ENCODE peak calls at places on chromosomes 11 and 22, in five cellular contexts. Y, J, B, V and Q are unnamed samples.

GRCh38 chr11:128328955-128329551 is 258.3 kb downstream of the ETS1 start:
- DNase-seq in Y (no peak), J (no peak), B (no peak), V (no peak), Q (no peak)

GRCh38 chr11:131077340-131077739 is 161.1 kb upstream of the SNX19 start:
- DNase-seq in Y (no peak), J (no peak), B (no peak), V (no peak), Q (no peak)

GRCh38 chr22:46546466-46547178 is 9.2 kb upstream of the CELSR1 start:
- DNase-seq in Y (peak), J (no peak), B (no peak), V (no peak), Q (no peak)

GRCh38 chr11:39374963-39375698 is 2084.3 kb downstream of the LRRC4C start:
- DNase-seq in Y (no peak), J (no peak), B (peak), V (no peak), Q (peak)

GRCh38 chr22:18065256-18065655 is 12.5 kb upstream of the PEX26 start:
- DNase-seq in Y (no peak), J (no peak), B (no peak), V (no peak), Q (peak)

GRCh38 chr11:118373263-118373662 is 13.9 kb downstream of the UBE4A start:
- DNase-seq in Y (no peak), J (no peak), B (no peak), V (no peak), Q (no peak)

GRCh38 chr11:117345039-117345438 is 17.4 kb downstream of the CEP164 start:
- DNase-seq in Y (no peak), J (no peak), B (no peak), V (no peak), Q (no peak)

GRCh38 chr11:102794382-102794781 is 3.6 kb downstream of the MMP1 start:
- DNase-seq in Y (no peak), J (no peak), B (peak), V (no peak), Q (peak)

GRCh38 chr11:67490727-67491065 is 7.9 kb downstream of the AIP start:
- DNase-seq in Y (no peak), J (no peak), B (no peak), V (no peak), Q (no peak)

GRCh38 chr11:67271548-67272284 is 5.4 kb downstream of the GRK2 start:
- DNase-seq in Y (no peak), J (peak), B (no peak), V (peak), Q (no peak)

GRCh38 chr11:47858169-47858543 is 10.0 kb upstream of the NUP160 start:
- DNase-seq in Y (no peak), J (no peak), B (no peak), V (no peak), Q (peak)

GRCh38 chr22:17347724-17348123 is 21.5 kb upstream of the CECR2 start:
- DNase-seq in Y (no peak), J (no peak), B (no peak), V (no peak), Q (no peak)

GRCh38 chr22:36252754-36253522 is at the start of gene APOL1:
- DNase-seq in Y (peak), J (peak), B (no peak), V (peak), Q (no peak)

GRCh38 chr11:68146704-68147474 is 25.7 kb upstream of the CHKA start:
- DNase-seq in Y (peak), J (no peak), B (no peak), V (peak), Q (peak)

GRCh38 chr11:44579172-44579804 is 13.8 kb downstream of the CD82 start:
- DNase-seq in Y (no peak), J (no peak), B (no peak), V (no peak), Q (no peak)

GRCh38 chr22:44734278-44734677 is 18.1 kb upstream of the ARHGAP8 start:
- DNase-seq in Y (no peak), J (no peak), B (no peak), V (no peak), Q (no peak)

GRCh38 chr11:69523453-69523852 is 42.0 kb downstream of the LINC01488 start:
- DNase-seq in Y (no peak), J (no peak), B (no peak), V (no peak), Q (no peak)

GRCh38 chr11:65945430-65945911 is at the start of gene TSGA10IP:
- DNase-seq in Y (no peak), J (no peak), B (no peak), V (no peak), Q (no peak)

GRCh38 chr11:78784321-78785061 is 209.8 kb upstream of the NARS2 start:
- DNase-seq in Y (no peak), J (no peak), B (no peak), V (no peak), Q (no peak)

GRCh38 chr11:87037450-87038234 is at the start of gene TMEM135:
- DNase-seq in Y (peak), J (peak), B (peak), V (peak), Q (peak)

DNA sequence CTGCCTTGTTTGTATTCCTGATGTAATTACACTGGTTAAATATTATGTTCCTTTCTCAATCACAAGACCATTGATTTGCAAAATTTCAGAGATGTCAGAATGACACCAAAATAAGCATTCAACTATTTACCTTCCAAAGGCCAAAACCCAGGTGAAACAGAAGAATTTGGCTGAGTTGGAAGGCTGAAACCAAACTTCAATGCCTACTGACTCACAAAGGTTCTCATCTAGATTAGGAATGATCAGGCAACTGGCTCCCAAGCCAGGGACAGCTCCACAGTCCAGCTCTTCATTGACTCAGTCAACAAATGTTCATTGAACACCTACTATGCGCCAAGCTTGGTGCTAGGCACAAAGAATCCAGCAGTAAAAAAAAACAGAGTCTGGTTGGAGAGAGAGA is 13.4 kb upstream of the SLC35C1 start:
- DNase-seq in Y (no peak), J (no peak), B (no peak), V (no peak), Q (no peak)
- TF ChIP-seq POLR2A in Y (no peak), J (no peak), B (no peak), V (no peak), Q (no peak)

GRCh38 chr11:3378426-3379423 is at the start of gene ZNF195:
- DNase-seq in Y (peak), J (peak), B (peak), V (peak), Q (peak)
- TF ChIP-seq POLR2A in Y (peak), J (peak), B (peak), V (peak), Q (peak)

DNA sequence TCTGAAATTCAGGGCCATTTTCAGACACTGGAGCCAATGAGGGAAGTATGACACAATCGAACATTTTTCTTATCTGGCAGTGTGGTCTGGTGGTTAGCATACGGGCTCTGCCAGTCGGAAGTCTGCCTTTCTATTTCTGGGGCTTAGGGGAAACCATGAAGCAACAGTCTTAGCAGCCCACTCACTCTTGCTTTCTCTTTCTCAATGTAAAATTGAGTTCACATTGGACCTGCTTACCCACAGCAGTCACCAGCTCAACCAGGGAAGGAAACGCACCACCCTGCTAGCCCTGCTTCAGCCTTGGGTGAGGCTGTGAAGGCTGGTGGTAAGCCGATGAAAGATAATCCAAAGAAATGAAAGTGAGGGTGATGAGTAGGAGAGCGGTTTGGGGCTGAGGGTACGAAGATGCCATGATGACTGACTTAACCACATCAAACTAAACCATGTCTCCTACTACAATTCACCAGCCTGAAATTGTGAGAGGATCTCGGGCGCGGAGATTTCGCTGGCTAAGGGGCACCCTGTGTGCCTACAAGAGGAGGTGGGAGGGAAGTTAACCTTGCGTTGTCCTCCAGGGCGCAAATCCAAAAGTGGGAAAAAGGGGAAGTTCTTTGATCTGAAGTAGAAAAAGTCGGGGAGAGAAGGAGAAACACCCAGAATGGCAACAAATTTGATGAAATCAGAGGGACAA is 2.0 kb upstream of the LMO2 start:
- DNase-seq in Y (peak), J (no peak), B (no peak), V (no peak), Q (no peak)
- TF ChIP-seq POLR2A in Y (peak), J (no peak), B (no peak), V (no peak), Q (no peak)

GRCh38 chr11:129768356-129768755 is 47.3 kb upstream of the TMEM45B start:
- DNase-seq in Y (no peak), J (no peak), B (no peak), V (no peak), Q (no peak)
- TF ChIP-seq POLR2A in Y (no peak), J (no peak), B (no peak), V (no peak), Q (no peak)

GRCh38 chr22:42581762-42582716 is 28.3 kb downstream of the SERHL2 start:
- DNase-seq in Y (peak), J (peak), B (peak), V (peak), Q (peak)
- TF ChIP-seq POLR2A in Y (peak), J (no peak), B (peak), V (peak), Q (peak)

DNA sequence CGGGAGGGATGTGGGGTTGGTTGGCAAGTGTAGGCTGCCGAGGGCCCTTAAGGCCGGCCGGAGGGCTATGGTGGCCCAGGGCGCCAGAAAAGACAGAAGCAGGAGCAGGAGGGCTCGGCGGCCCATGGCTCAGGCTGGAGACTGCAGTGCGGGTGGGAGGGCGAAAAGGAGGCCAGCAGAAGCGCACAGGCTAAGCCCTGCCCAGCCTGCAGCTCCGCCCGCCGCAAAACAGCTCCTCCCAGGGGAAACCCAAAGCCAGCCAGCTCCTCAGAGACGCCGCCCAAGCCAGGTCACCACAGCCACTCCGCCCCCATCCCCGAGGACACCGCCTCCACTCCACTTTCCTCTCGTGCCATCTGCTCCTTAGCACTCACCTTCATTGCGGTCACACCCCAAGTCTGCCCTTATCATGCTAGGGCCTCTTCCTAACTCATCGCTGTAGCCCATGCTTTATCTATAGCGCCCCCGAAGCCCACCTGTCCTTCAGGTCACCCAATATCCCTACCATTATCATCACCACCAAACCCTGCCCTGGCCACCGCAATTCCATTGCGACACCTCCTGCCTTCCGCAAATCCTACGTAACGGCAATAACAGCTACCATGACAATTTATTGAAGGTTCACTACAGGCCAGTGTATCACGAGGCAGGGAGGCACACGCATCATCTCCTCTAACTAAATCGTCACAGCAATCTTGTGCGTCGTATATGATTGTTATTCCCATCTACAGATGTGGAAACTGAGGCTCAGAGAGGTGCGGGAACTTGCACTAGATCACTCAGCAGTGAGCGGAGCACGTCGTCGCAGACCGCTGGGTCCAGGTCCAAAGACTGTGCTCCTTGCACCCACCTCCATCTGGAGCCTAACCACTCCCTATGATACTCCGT is at the start of gene PRCP:
- DNase-seq in Y (peak), J (peak), B (peak), V (peak), Q (peak)
- TF ChIP-seq POLR2A in Y (peak), J (peak), B (peak), V (peak), Q (peak)

DNA sequence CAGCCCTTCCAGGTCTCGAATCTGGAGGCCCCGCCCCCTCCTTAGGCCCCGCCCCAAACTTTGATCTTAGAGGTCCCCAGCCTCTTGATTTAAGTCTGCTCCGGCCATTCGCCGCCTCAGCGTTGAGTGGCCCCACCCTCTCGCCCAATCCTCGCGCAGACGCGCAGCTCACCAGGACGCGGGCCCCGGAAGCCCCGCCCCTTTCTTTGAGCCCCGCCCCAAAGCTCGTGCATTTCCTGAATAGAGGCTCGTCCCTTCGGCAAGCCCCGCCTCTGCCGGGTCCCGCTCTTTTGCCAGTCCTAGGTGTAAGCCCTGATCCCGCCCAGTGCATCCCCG is 190 bp upstream of the GUCD1 start:
- DNase-seq in Y (peak), J (peak), B (peak), V (peak), Q (peak)
- TF ChIP-seq POLR2A in Y (no peak), J (no peak), B (no peak), V (no peak), Q (no peak)

GRCh38 chr11:57335343-57336110 is at the start of gene SSRP1:
- DNase-seq in Y (peak), J (peak), B (peak), V (peak), Q (peak)
- TF ChIP-seq POLR2A in Y (peak), J (peak), B (peak), V (peak), Q (peak)

GRCh38 chr22:41949297-41949965 is 2.5 kb upstream of the CENPM start:
- DNase-seq in Y (no peak), J (no peak), B (no peak), V (no peak), Q (no peak)
- TF ChIP-seq POLR2A in Y (no peak), J (no peak), B (no peak), V (no peak), Q (no peak)